ENCODE peak calls at places on chromosomes 12 and 14, in seven cellular contexts. K is activated CD4-positive, CD25-positive, alpha-beta regulatory T cell; P is cardiac muscle cell; Z is LoVo; T is NCI-H524 treated with DMSO at 0.1 percent for 48 hours; O is Panc1; M is AG20443. Q is an unnamed sample.
A peak's percentile ranks its signal among the peaks of the same experiment; 100 is the strongest.

GRCh38 chr12:100234591-100235304 is 32.1 kb downstream of the DEPDC4 start:
- DNase-seq in K (no peak), P (peak; percentile 67), Z (peak; percentile 53), T (no peak), O (peak; percentile 17), M (peak; percentile 55), Q (peak; percentile 7)

GRCh38 chr14:71729581-71729980 is 202.6 kb upstream of the RGS6 start:
- DNase-seq in K (no peak), P (no peak), Z (no peak), T (no peak), O (no peak), M (no peak), Q (no peak)

GRCh38 chr12:99486277-99486676 is 161.3 kb upstream of the GARIN6 start:
- DNase-seq in K (no peak), P (no peak), Z (no peak), T (no peak), O (no peak), M (no peak), Q (no peak)

GRCh38 chr12:4477133-4477532 is 31.5 kb upstream of the FGF6 start:
- DNase-seq in K (no peak), P (peak; percentile 9), Z (no peak), T (no peak), O (no peak), M (peak; percentile 21), Q (no peak)

GRCh38 chr14:59183150-59183549 is 5.3 kb upstream of the DAAM1 start:
- DNase-seq in K (no peak), P (no peak), Z (no peak), T (no peak), O (no peak), M (no peak), Q (no peak)

GRCh38 chr14:69876848-69877306 is 2.3 kb upstream of the SMOC1 start:
- DNase-seq in K (no peak), P (no peak), Z (no peak), T (no peak), O (no peak), M (no peak), Q (no peak)

GRCh38 chr14:104856869-104857860 is 7.9 kb upstream of the CEP170B start:
- DNase-seq in K (no peak), P (no peak), Z (no peak), T (no peak), O (no peak), M (no peak), Q (no peak)

GRCh38 chr14:51248041-51248987 is 8.3 kb downstream of the TMX1 start:
- DNase-seq in K (no peak), P (no peak), Z (no peak), T (no peak), O (no peak), M (no peak), Q (no peak)

GRCh38 chr12:130658561-130658960 is 57.5 kb downstream of the RIMBP2 start:
- DNase-seq in K (no peak), P (no peak), Z (no peak), T (no peak), O (no peak), M (no peak), Q (no peak)

GRCh38 chr14:71538949-71539659 is 393.1 kb upstream of the RGS6 start:
- DNase-seq in K (no peak), P (peak; percentile 63), Z (no peak), T (no peak), O (no peak), M (no peak), Q (no peak)

GRCh38 chr12:132866251-132866828 is 21.1 kb downstream of the CHFR start:
- DNase-seq in K (no peak), P (peak; percentile 48), Z (no peak), T (no peak), O (no peak), M (no peak), Q (no peak)

GRCh38 chr12:112107728-112108447 is 695 bp downstream of the NAA25 start:
- DNase-seq in K (no peak), P (peak; percentile 27), Z (no peak), T (no peak), O (no peak), M (peak; percentile 33), Q (no peak)

GRCh38 chr12:27245039-27245438 is 953 bp downstream of the STK38L start:
- DNase-seq in K (no peak), P (peak; percentile 17), Z (no peak), T (no peak), O (peak; percentile 8), M (no peak), Q (no peak)

GRCh38 chr12:40010899-40011774 is 94.7 kb downstream of the SLC2A13 start:
- DNase-seq in K (no peak), P (peak; percentile 82), Z (peak; percentile 82), T (no peak), O (peak; percentile 28), M (peak; percentile 74), Q (peak; percentile 50)

GRCh38 chr14:81303258-81303935 is 82.6 kb upstream of the GTF2A1 start:
- DNase-seq in K (no peak), P (no peak), Z (peak; percentile 93), T (no peak), O (no peak), M (no peak), Q (no peak)

GRCh38 chr14:34693228-34693939 is 21.0 kb downstream of the CFL2 start:
- DNase-seq in K (no peak), P (peak; percentile 21), Z (peak; percentile 53), T (peak; percentile 22), O (no peak), M (peak; percentile 38), Q (no peak)

GRCh38 chr12:90331262-90331661 is 622.6 kb upstream of the ATP2B1 start:
- DNase-seq in K (no peak), P (peak; percentile 22), Z (no peak), T (no peak), O (no peak), M (no peak), Q (no peak)

GRCh38 chr12:75766263-75767160 is 255.1 kb upstream of the KRR1 start:
- DNase-seq in K (no peak), P (peak; percentile 33), Z (peak; percentile 88), T (no peak), O (no peak), M (peak; percentile 13), Q (no peak)

GRCh38 chr14:79251278-79251677 is 960.0 kb downstream of the DIO2 start:
- DNase-seq in K (no peak), P (no peak), Z (no peak), T (no peak), O (no peak), M (no peak), Q (no peak)

GRCh38 chr12:206746-207440 is 7.1 kb downstream of the SLC6A12 start:
- DNase-seq in K (no peak), P (no peak), Z (no peak), T (no peak), O (no peak), M (no peak), Q (no peak)

GRCh38 chr12:15364221-15365170 is 42.2 kb downstream of the PTPRO start:
- DNase-seq in K (no peak), P (peak; percentile 24), Z (no peak), T (no peak), O (no peak), M (no peak), Q (no peak)

GRCh38 chr14:100875126-100875525 is 28.4 kb downstream of the RTL1 start:
- DNase-seq in K (no peak), P (no peak), Z (no peak), T (no peak), O (no peak), M (no peak), Q (no peak)

GRCh38 chr14:88829188-88829587 is 4.7 kb downstream of the TTC8 start:
- DNase-seq in K (no peak), P (no peak), Z (no peak), T (peak; percentile 75), O (no peak), M (no peak), Q (no peak)

GRCh38 chr12:47087088-47087688 is 7.4 kb upstream of the AMIGO2 start:
- DNase-seq in K (no peak), P (peak; percentile 66), Z (no peak), T (no peak), O (no peak), M (no peak), Q (no peak)

GRCh38 chr14:74829238-74829637 is 46.7 kb downstream of the PROX2 start:
- DNase-seq in K (no peak), P (no peak), Z (no peak), T (no peak), O (no peak), M (no peak), Q (no peak)

GRCh38 chr12:119179335-119180021 is 747 bp downstream of the HSPB8 start:
- DNase-seq in K (no peak), P (peak; percentile 44), Z (peak; percentile 39), T (no peak), O (peak; percentile 39), M (peak; percentile 48), Q (no peak)

GRCh38 chr12:1607940-1608782 is 13.8 kb upstream of the FBXL14 start:
- DNase-seq in K (no peak), P (peak; percentile 55), Z (no peak), T (no peak), O (no peak), M (no peak), Q (no peak)

GRCh38 chr14:89466460-89466859 is 49.4 kb upstream of the FOXN3 start:
- DNase-seq in K (no peak), P (no peak), Z (no peak), T (no peak), O (no peak), M (no peak), Q (no peak)

GRCh38 chr12:60174476-60174875 is 578.6 kb downstream of the SLC16A7 start:
- DNase-seq in K (no peak), P (peak; percentile 25), Z (no peak), T (no peak), O (no peak), M (no peak), Q (no peak)

GRCh38 chr12:124567035-124567672 is at the start of gene NCOR2:
- DNase-seq in K (peak; percentile 42), P (no peak), Z (no peak), T (no peak), O (no peak), M (peak; percentile 47), Q (peak; percentile 40)

GRCh38 chr14:20970647-20970982 is 15.3 kb downstream of the RNASE2 start:
- DNase-seq in K (no peak), P (no peak), Z (no peak), T (no peak), O (no peak), M (no peak), Q (no peak)

GRCh38 chr12:78146365-78146772 is 315.7 kb downstream of the NAV3 start:
- DNase-seq in K (no peak), P (peak; percentile 62), Z (peak; percentile 73), T (no peak), O (peak; percentile 4), M (peak; percentile 24), Q (no peak)

GRCh38 chr14:69289811-69290520 is 30.0 kb downstream of the GALNT16 start:
- DNase-seq in K (no peak), P (no peak), Z (no peak), T (no peak), O (no peak), M (no peak), Q (no peak)

GRCh38 chr14:85620937-85621336 is 91.0 kb downstream of the FLRT2 start:
- DNase-seq in K (no peak), P (no peak), Z (no peak), T (no peak), O (no peak), M (no peak), Q (no peak)

GRCh38 chr12:72434989-72435388 is 162.8 kb downstream of the TRHDE start:
- DNase-seq in K (no peak), P (no peak), Z (no peak), T (no peak), O (no peak), M (no peak), Q (no peak)

GRCh38 chr14:65880507-65880906 is 468.0 kb downstream of the FUT8 start:
- DNase-seq in K (no peak), P (peak; percentile 15), Z (no peak), T (no peak), O (no peak), M (no peak), Q (no peak)

GRCh38 chr14:104586832-104587620 is 7.5 kb downstream of the C14orf180 start:
- DNase-seq in K (no peak), P (no peak), Z (no peak), T (no peak), O (no peak), M (peak; percentile 52), Q (no peak)

GRCh38 chr12:88947486-88948043 is 367.3 kb upstream of the KITLG start:
- DNase-seq in K (no peak), P (no peak), Z (no peak), T (no peak), O (no peak), M (no peak), Q (no peak)